ENCODE peak calls at places on chromosomes 6 and 20, in eight cellular contexts. H, Y, K, L, M, B, O and Z are unnamed samples.

GRCh38 chr6:47352966-47353365 is 43.3 kb upstream of the TNFRSF21 start:
- DNase-seq in H (no peak), Y (no peak), K (no peak), L (no peak), M (no peak), B (no peak), O (no peak), Z (no peak)

GRCh38 chr6:138527376-138528092 is 28.2 kb upstream of the NHSL1 start:
- DNase-seq in H (no peak), Y (no peak), K (no peak), L (no peak), M (no peak), B (no peak), O (no peak), Z (no peak)

GRCh38 chr20:44582321-44583025 is at the start of gene PKIG:
- DNase-seq in H (no peak), Y (no peak), K (no peak), L (no peak), M (no peak), B (peak), O (no peak), Z (no peak)

GRCh38 chr6:3872370-3872854 is 23.2 kb downstream of the FAM50B start:
- DNase-seq in H (no peak), Y (no peak), K (no peak), L (no peak), M (no peak), B (no peak), O (no peak), Z (no peak)

GRCh38 chr6:107443066-107443903 is 16.1 kb downstream of the PDSS2 start:
- DNase-seq in H (no peak), Y (no peak), K (no peak), L (no peak), M (no peak), B (no peak), O (no peak), Z (no peak)

GRCh38 chr6:1608976-1609661 is 596 bp upstream of the FOXC1 start:
- DNase-seq in H (no peak), Y (no peak), K (no peak), L (no peak), M (peak), B (no peak), O (peak), Z (no peak)

GRCh38 chr6:11236351-11236750 is 3.9 kb upstream of the NEDD9 start:
- DNase-seq in H (no peak), Y (no peak), K (no peak), L (peak), M (no peak), B (no peak), O (no peak), Z (no peak)

GRCh38 chr6:96491926-96492325 is 29.7 kb upstream of the UFL1 start:
- DNase-seq in H (no peak), Y (no peak), K (no peak), L (no peak), M (no peak), B (no peak), O (no peak), Z (no peak)

GRCh38 chr6:91045152-91045551 is 458.3 kb upstream of the MAP3K7 start:
- DNase-seq in H (no peak), Y (no peak), K (no peak), L (no peak), M (no peak), B (no peak), O (no peak), Z (no peak)

GRCh38 chr20:17568972-17569471 is 853 bp upstream of the DSTN start:
- DNase-seq in H (peak), Y (peak), K (peak), L (peak), M (peak), B (peak), O (peak), Z (no peak)

GRCh38 chr20:41004561-41005360 is 23.9 kb upstream of the TOP1 start:
- DNase-seq in H (no peak), Y (no peak), K (no peak), L (no peak), M (peak), B (no peak), O (no peak), Z (no peak)

GRCh38 chr6:49087372-49087771 is 375.7 kb downstream of the MMUT start:
- DNase-seq in H (no peak), Y (no peak), K (no peak), L (no peak), M (no peak), B (no peak), O (no peak), Z (no peak)
- TF ChIP-seq CTCF in H (no peak), Y (no peak), K (no peak), L (no peak), M (no peak), B (no peak), O (no peak), Z (no peak)

GRCh38 chr20:20677186-20677585 is 35.3 kb downstream of the RALGAPA2 start:
- DNase-seq in H (no peak), Y (no peak), K (no peak), L (no peak), M (no peak), B (no peak), O (no peak), Z (no peak)
- TF ChIP-seq CTCF in H (no peak), Y (no peak), K (no peak), L (no peak), M (no peak), B (no peak), O (no peak), Z (no peak)

DNA sequence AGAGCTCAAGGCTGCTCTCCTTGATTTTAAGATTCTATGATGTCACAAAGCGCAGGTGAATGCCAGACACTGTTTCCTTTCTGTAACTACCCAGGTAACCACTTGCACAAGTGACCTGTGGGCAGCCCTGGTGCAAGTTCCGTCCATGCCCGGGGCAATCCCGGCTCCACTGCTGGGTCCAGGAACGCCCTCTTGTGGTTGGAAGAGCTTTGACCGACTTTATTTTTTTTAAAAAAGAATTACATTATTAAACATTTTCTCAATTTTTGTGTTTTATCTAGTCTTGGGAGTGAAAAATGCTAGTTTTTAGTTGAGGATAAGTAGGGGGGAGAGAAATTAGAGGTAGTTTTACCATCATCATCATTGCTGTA is 695.2 kb downstream of the QKI start:
- DNase-seq in H (peak), Y (peak), K (no peak), L (no peak), M (no peak), B (no peak), O (no peak), Z (no peak)
- TF ChIP-seq CTCF in H (peak), Y (peak), K (peak), L (no peak), M (peak), B (no peak), O (peak), Z (no peak)

GRCh38 chr6:169701953-169702639 is at the start of the genes C6orf120 and WDR27:
- DNase-seq in H (peak), Y (peak), K (no peak), L (peak), M (peak), B (peak), O (peak), Z (peak)
- TF ChIP-seq CTCF in H (no peak), Y (no peak), K (no peak), L (no peak), M (no peak), B (no peak), O (no peak), Z (no peak)

DNA sequence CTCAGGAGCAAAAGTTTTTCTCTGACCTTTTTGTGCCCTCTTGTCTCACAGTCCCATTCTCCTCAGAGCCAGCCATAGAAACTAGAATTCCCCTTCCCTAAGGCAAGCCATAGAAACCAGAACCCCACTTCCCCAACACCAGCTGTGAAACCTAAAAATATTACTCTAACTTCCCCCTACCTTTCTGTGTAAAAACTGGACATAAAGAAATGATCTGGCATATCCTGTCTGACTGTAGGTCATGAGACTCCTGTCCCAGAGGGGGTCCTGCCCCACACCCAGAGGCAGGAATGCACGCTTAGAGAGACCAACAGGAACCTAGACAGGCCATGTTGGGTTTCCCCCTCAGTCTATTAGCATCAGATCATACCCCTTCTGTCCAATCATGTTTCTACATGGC is 140.6 kb upstream of the SLC22A16 start:
- DNase-seq in H (no peak), Y (no peak), K (no peak), L (peak), M (no peak), B (no peak), O (no peak), Z (no peak)
- TF ChIP-seq CTCF in H (no peak), Y (no peak), K (no peak), L (no peak), M (no peak), B (no peak), O (no peak), Z (no peak)

DNA sequence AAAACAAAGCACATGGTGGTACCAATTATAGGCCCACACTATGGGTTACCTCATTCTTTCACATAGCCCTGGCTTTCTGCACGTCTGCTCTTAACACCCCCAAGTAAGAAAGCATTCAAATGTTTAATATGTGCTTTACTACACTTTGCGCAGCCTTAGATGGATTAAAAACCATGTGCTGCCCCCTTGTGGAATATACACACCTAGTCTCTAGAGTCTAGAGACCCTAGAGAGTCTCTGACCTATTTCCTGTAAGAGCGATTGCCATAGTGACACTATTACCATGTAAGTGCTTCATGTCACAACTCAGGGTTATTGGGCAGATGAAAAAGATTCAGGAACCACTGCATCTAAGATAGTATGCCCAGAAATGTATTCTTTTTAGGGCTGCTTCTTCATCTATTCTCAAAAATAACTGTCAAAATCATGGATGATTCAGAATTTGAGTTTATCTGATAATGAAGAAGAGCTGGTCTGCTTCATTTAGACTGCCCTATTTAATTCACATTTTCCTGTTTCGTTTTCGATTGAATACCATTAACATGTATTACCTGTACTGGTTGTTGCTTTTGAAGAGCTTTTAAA is 186.3 kb downstream of the ADGB start:
- DNase-seq in H (no peak), Y (no peak), K (peak), L (peak), M (no peak), B (peak), O (no peak), Z (no peak)
- TF ChIP-seq CTCF in H (peak), Y (peak), K (peak), L (peak), M (no peak), B (peak), O (peak), Z (peak)

GRCh38 chr6:63817492-63818050 is 182.0 kb downstream of the PHF3 start:
- DNase-seq in H (no peak), Y (no peak), K (no peak), L (no peak), M (no peak), B (no peak), O (no peak), Z (no peak)

GRCh38 chr6:63816401-63816975 is 180.9 kb downstream of the PHF3 start:
- DNase-seq in H (no peak), Y (no peak), K (no peak), L (no peak), M (no peak), B (no peak), O (no peak), Z (no peak)

GRCh38 chr6:63819831-63820230 is 184.2 kb downstream of the PHF3 start:
- DNase-seq in H (no peak), Y (no peak), K (no peak), L (no peak), M (no peak), B (no peak), O (no peak), Z (no peak)

GRCh38 chr6:63814459-63814858 is 178.9 kb downstream of the PHF3 start:
- DNase-seq in H (no peak), Y (no peak), K (no peak), L (no peak), M (no peak), B (no peak), O (no peak), Z (no peak)

DNA sequence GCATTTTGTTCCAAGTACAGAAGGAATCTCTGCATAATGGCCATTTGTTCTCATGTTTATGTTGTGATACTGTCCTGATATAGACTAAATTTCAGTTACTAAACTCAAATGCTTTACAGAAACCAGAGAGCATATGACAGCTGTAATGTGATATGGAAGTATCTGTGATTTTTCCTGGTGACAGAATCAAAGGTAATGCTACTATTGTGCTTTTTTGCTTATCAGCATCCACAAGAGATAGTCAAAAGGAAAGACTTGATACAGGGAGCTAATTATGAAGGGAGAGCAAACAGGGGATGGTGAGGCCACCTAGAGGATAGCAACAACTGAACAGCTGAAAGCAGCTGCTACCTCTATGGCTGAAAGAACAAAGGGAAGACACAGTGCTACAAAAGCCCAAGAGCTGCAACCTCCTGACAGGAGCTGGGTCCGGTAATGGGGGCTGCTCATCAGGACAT is 181.4 kb downstream of the PHF3 start:
- DNase-seq in H (no peak), Y (no peak), K (no peak), L (peak), M (no peak), B (no peak), O (no peak), Z (no peak)
- TF ChIP-seq CTCF in H (no peak), Y (no peak), K (peak), L (no peak), M (no peak), B (peak), O (no peak), Z (no peak)

DNA sequence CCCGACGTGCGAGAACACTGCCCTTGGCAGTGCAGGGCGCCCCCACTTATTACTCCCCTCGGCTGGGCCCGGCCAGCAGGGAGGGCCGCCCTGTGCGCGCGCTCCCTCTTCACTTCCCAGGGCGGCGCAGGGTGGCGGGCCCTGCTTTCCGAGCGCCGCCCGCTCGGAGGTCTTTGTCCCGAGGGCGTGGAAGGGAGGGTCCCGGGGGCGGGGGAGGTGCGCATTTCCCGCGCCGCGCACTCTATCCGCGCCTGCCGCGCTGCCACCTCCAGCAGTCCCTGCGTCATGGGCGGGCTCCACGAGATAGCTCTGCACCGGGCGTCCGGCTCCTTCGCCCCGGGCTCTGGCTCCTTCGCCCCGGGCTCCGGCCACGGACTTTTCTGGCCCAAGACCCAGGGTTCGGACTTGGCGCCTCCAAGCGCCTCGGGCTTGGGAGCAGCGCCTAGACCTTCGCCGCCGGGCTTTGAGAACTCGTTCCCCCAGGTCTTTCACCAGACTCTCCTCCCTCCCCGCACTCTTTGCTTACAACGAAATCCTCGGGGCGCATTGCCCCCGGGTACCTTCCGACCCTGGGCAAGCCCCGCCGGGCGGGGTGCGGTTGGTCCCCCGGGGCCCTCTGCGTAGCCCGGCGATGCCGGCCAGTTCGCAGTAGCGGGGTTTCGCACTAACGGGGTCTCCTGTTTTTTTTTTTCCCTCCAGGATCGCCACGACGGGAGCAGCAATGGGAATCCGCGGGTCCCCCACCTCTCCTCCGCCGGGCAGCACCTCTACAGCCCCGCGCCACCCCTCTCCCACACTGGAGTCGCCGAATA is 1.6 kb downstream of the TFAP2C start:
- DNase-seq in H (no peak), Y (peak), K (no peak), L (peak), M (no peak), B (no peak), O (peak), Z (no peak)
- TF ChIP-seq CTCF in H (no peak), Y (no peak), K (peak), L (no peak), M (no peak), B (no peak), O (no peak), Z (no peak)

DNA sequence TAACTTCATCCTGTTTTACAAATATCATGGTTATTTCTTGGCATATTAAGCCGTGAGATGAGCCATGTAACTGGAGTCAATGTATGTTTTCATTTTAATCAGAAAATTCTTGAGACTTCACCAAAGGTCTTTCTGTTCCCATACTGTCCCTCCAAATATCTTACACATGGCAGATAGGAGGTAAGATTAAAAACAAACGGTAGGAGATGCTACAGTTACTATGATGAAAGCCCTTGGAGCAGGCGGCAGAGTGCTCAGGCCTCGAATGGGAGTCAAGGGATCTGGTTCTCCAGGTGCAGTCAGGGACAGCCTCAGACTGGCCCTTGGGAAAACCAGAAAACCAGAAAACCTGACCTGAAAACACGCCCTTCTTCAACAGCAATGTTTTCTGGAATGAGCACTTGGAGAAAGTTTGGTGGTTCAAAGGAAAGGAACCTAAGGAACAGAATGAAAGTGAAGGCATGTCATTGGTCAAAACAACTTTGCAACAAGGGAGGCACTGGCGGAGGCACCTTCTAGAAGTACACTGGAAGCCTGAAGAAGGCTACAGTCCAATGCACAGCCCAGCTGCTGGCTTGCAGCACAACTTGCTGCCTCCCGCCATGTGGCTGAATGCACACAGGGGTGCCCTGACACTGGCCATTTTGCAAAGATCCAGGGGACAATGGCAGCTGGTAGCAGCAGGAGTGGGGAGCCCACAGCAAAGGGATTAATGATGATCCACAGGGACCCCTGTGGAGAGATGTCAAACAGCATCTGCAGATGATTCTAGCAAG is 17.4 kb upstream of the FOXO3 start:
- DNase-seq in H (no peak), Y (no peak), K (no peak), L (no peak), M (no peak), B (no peak), O (no peak), Z (no peak)
- TF ChIP-seq CTCF in H (no peak), Y (no peak), K (no peak), L (no peak), M (no peak), B (no peak), O (no peak), Z (no peak)